ENCODE peak calls at places on chromosomes 1 and 21, in five cellular contexts. N is A549, G is WTC11, J is GM12878, W is HepG2. Y is an unnamed sample.

GRCh38 chr1:212825798-212826452 is 21.5 kb downstream of the SPATA45 start:
- DNase-seq in G (no peak), J (no peak), N (no peak), W (no peak), Y (no peak)

GRCh38 chr1:234863596-234863995 is 253.6 kb upstream of the IRF2BP2 start:
- DNase-seq in N (no peak), W (no peak), J (no peak), G (no peak), Y (no peak)

GRCh38 chr1:187442590-187442989 is 613.8 kb downstream of the PLA2G4A start:
- DNase-seq in G (no peak), W (no peak), J (no peak), N (no peak), Y (no peak)

GRCh38 chr1:19670787-19671186 is 6.1 kb downstream of the HTR6 start:
- DNase-seq in G (no peak), J (no peak), W (no peak), N (no peak), Y (no peak)

GRCh38 chr1:3863231-3863935 is 6.1 kb downstream of the DFFB start:
- DNase-seq in G (no peak), J (no peak), W (no peak), N (no peak), Y (no peak)

GRCh38 chr1:151371744-151372410 is 628 bp downstream of the SELENBP1 start:
- DNase-seq in J (no peak), G (no peak), W (no peak), N (peak; percentile 27), Y (no peak)

GRCh38 chr1:7810395-7810794 is 26.3 kb downstream of the PER3 start:
- DNase-seq in G (no peak), J (no peak), W (no peak), N (no peak), Y (peak; percentile 51)

GRCh38 chr21:33558777-33559421 is 16.1 kb downstream of the SON start:
- DNase-seq in W (no peak), J (no peak), N (no peak), G (no peak), Y (no peak)

GRCh38 chr1:168468042-168468809 is 75.6 kb downstream of the XCL2 start:
- DNase-seq in G (no peak), N (no peak), W (no peak), J (no peak), Y (no peak)

GRCh38 chr1:234932106-234932505 is 196.5 kb downstream of the TOMM20 start:
- DNase-seq in J (no peak), W (no peak), G (no peak), N (no peak), Y (no peak)

GRCh38 chr21:41396452-41397107 is 29.5 kb upstream of the MX1 start:
- DNase-seq in N (no peak), J (no peak), W (no peak), G (no peak), Y (no peak)

GRCh38 chr21:41398251-41398650 is 27.8 kb upstream of the MX1 start:
- DNase-seq in N (no peak), W (no peak), G (no peak), J (no peak), Y (no peak)

GRCh38 chr21:41397416-41397815 is 28.6 kb upstream of the MX1 start:
- DNase-seq in J (no peak), N (no peak), G (no peak), W (no peak), Y (no peak)

GRCh38 chr21:41390043-41390639 is 28.3 kb downstream of the MX2 start:
- DNase-seq in G (no peak), J (no peak), W (no peak), N (no peak), Y (no peak)

DNA sequence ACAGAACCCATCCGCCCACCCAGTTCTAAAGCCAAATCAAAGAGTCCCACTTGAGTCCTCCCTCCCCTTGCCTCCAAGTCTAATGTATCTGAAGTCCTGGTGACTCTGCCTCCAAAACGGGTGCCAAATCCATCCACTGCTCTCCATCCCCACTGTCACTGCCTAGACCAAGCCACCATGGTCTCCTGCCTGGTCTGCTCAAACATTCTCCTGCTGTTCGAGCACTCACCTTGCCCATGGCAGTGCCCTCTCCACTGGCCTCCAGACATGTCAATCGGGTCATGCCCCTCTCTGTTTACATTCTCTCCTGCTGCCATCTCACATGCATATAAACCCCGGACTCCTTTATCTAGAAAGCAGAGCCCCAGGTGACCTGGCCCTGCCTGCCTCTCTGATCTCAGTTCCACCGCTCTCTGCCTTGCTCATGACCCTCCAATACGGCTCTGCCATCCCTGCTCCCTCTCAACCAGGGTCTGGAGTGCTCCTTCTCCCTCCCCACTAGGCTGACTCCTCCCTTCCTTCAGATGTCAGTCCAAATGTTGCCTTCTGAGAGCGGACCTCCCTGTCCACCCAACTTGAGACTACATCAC is 32.1 kb upstream of the MX1 start:
- DNase-seq in N (no peak), W (no peak), G (no peak), J (no peak), Y (no peak)
- TF ChIP-seq ESRRA in N (no peak), W (no peak), G (no peak), J (no peak), Y (no peak)

GRCh38 chr1:115320368-115320767 is 17.7 kb downstream of the NGF start:
- DNase-seq in G (no peak), W (no peak), N (peak; percentile 15), J (no peak), Y (no peak)
- TF ChIP-seq ESRRA in G (no peak), W (no peak), N (no peak), J (no peak), Y (no peak)

DNA sequence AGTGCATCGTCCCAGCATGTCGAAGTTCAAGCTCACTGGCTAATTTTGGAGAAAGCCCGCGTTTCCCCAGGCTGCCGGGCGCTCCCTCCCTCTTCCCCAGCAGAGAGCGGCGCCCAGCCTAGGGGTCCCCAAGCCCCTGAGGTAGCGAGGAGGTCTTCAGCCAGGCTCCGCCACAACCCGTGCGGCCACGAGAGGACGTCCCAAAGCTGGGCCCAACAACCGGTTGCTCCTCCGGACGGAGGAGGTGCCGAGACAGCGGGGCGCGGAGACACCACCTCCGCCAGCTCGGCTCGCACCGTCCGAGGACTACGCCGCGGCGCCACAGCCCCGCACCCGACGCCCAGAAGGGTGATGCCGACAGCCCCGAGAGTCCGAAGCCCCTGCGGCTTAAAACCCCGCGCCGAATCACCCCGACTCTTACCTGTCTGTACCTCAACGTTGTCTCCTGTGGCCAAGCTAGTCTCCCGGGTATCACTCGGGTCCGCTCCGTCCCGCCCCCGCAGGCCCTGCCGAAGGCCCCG is at the start of gene DENND2C:
- DNase-seq in J (no peak), N (no peak), W (no peak), G (peak; percentile 78), Y (no peak)
- TF ChIP-seq ESRRA in J (no peak), N (no peak), W (no peak), G (no peak), Y (no peak)

GRCh38 chr21:43937898-43938309 is 72.9 kb downstream of the AGPAT3 start:
- DNase-seq in J (peak; percentile 70), W (no peak), N (no peak), G (no peak), Y (no peak)
- TF ChIP-seq ESRRA in J (no peak), W (no peak), N (no peak), G (no peak), Y (no peak)

GRCh38 chr1:207097871-207098324 is 6.1 kb upstream of the C4BPA start:
- DNase-seq in N (no peak), J (peak; percentile 67), G (no peak), W (no peak), Y (no peak)
- TF ChIP-seq ESRRA in N (no peak), J (no peak), G (no peak), W (no peak), Y (no peak)

DNA sequence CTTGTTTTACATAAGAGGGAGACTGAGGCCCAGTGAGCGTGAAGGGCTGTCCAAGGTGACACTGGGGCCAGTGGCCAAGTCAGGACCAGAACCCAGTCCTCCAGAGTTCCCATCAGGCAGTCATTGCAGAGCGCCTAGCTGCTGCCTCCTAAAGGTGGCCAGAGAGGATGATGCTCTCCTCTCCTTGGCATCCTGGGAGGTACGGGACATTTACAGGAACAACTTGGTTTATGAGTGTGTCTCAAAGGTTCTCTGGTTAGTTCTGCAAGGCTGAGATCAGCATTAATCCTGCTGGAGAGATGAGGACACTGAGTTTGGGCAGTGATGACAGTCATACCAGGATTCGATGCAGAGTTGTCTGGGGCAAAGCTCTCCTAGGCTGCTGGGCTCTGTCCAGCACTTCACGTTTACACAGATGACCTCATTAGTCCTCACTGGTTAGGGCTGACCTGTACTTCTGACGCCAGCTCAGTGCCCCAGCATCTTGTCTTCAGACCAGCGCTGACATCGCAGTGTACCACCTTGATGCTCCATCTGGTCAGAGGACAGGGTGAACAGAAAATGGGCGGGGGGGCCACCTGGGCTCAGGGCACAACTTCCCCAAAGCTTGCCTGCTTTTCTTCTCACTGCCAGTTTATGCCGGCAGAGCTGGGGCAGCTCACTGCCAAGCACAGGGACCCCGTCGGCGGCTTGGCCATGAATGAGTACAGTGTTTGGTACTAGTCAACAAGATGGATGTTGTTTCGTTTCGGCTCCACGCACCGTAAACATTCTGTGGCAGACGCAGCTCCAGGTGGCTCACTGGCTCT is 118.9 kb downstream of the GLIS1 start:
- DNase-seq in G (no peak), J (no peak), N (no peak), W (no peak), Y (no peak)
- TF ChIP-seq ESRRA in G (no peak), J (no peak), N (no peak), W (no peak), Y (no peak)

GRCh38 chr1:231931846-231932454 is 305.4 kb downstream of the DISC1 start:
- DNase-seq in J (no peak), G (peak; percentile 74), W (no peak), N (peak; percentile 10), Y (peak; percentile 79)
- TF ChIP-seq ESRRA in J (no peak), G (no peak), W (no peak), N (no peak), Y (no peak)

DNA sequence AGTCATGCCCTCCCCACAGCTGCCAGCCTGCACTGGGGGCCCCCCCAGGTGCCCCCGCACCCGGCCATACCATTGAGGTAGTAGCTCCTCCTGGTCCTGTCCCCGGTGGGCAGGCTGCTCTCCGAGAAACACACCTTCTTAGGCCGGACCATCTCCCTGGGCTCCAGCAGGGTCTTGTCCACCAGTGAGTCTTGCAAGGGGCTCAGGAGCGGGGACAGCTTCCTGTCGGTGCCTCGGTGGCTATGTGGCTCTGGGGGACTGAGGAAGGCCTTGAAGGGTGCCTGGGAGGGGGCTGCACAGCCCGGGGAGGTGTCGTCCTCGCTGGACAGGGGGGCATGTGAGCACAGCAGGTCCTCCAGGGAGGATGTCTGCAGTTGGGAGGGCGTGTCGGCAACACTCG is 12.9 kb upstream of the FTCD start:
- DNase-seq in J (no peak), N (no peak), W (no peak), G (no peak), Y (no peak)
- TF ChIP-seq ESRRA in J (no peak), N (no peak), W (no peak), G (no peak), Y (no peak)

DNA sequence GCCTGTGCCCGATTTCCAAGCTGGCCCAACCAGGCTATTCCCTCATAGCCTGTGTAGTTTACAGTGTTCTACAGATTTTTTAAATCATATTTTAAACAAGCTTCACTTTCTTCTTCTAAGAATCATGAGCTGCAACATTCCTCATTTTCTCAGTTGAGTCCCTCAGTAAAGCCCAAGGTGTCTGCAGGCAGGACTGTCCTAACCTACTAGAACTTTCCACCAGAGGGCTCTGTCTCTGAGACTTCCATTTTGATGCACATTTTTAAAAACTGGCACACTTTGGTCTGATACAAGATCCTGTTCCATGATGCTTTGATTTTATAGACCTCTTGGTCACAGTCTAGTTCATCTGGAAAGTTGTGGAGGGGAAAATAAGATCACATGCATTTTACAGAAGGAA is 21.6 kb upstream of the SLAMF6 start:
- DNase-seq in N (no peak), G (no peak), W (no peak), J (no peak), Y (peak; percentile 65)
- TF ChIP-seq ESRRA in N (no peak), G (no peak), W (no peak), J (no peak), Y (no peak)

Y was measured in K562.